ENCODE peak calls at places on chromosome 13, in seven cellular contexts. G is heart right ventricle; Z is activated naive CD8-positive, alpha-beta T cell treated with anti-CD3 and anti-CD28 coated beads for 36 hours; B is iris pigment epithelial cell; N is fibroblast of pulmonary artery; I is right atrium auricular region; W is body of pancreas. R is an unnamed sample.

GRCh38 chr13:28637714-28638355 is 21.1 kb upstream of the POMP start:
- DNase-seq in G (no peak), Z (no peak), N (no peak), I (no peak), W (no peak), B (no peak), R (no peak)

GRCh38 chr13:59415498-59415897 is 748.2 kb downstream of the DIAPH3 start:
- DNase-seq in I (no peak), N (no peak), W (peak; percentile 52), B (no peak), G (no peak), Z (no peak), R (no peak)

GRCh38 chr13:40187324-40187795 is 479.1 kb downstream of the FOXO1 start:
- DNase-seq in B (no peak), I (no peak), Z (peak; percentile 54), G (no peak), N (no peak), W (no peak), R (no peak)

GRCh38 chr13:98458431-98458830 is 118.5 kb downstream of the STK24 start:
- DNase-seq in B (no peak), W (no peak), G (no peak), N (no peak), Z (no peak), I (no peak), R (no peak)

GRCh38 chr13:98098511-98098910 is 44.4 kb upstream of the FARP1 start:
- DNase-seq in N (peak; percentile 13), I (no peak), G (no peak), W (no peak), B (no peak), Z (no peak), R (no peak)

GRCh38 chr13:50152224-50152623 is 137.0 kb downstream of the KCNRG start:
- DNase-seq in N (no peak), I (no peak), G (no peak), W (no peak), Z (no peak), B (no peak), R (no peak)

GRCh38 chr13:98977568-98978270 is at the start of gene DOCK9:
- DNase-seq in G (peak; percentile 77), Z (no peak), B (peak; percentile 77), N (peak; percentile 81), I (peak; percentile 80), W (peak; percentile 49), R (no peak)

GRCh38 chr13:44396295-44396962 is 22.8 kb downstream of the SERP2 start:
- DNase-seq in I (no peak), B (no peak), N (no peak), G (no peak), Z (no peak), W (no peak), R (no peak)

GRCh38 chr13:33204130-33204927 is 81.2 kb downstream of the STARD13 start:
- DNase-seq in I (peak; percentile 76), B (peak; percentile 94), Z (no peak), G (peak; percentile 50), N (peak; percentile 94), W (peak; percentile 84), R (peak; percentile 16)

GRCh38 chr13:95902736-95903135 is 150.5 kb downstream of the UGGT2 start:
- DNase-seq in N (peak; percentile 40), B (no peak), I (no peak), W (no peak), Z (no peak), G (no peak), R (no peak)

GRCh38 chr13:41458939-41459753 is 1.8 kb downstream of the RGCC start:
- DNase-seq in G (peak; percentile 32), I (no peak), Z (peak; percentile 73), N (peak; percentile 85), B (peak; percentile 75), W (peak; percentile 43), R (peak; percentile 9)